ENCODE peak calls at places on chromosomes 6 and 20, in six cellular contexts. One of them, this sample, is unnamed.

GRCh38 chr6:168524644-168525043 is 83.7 kb downstream of the SMOC2 start:
- DNase-seq in left ventricle myocardium superior: peak; percentile 51
- DNase-seq in NCI-H2171: no peak
- DNase-seq in heart left ventricle: no peak
- DNase-seq in NCI-H82: no peak
- DNase-seq in mammary epithelial cell: no peak
- DNase-seq in this sample: no peak

GRCh38 chr6:6806793-6807518 is 218.4 kb downstream of the LY86 start:
- DNase-seq in mammary epithelial cell: no peak
- DNase-seq in NCI-H82: no peak
- DNase-seq in NCI-H2171: no peak
- DNase-seq in left ventricle myocardium superior: peak; percentile 65
- DNase-seq in heart left ventricle: peak; percentile 58
- DNase-seq in this sample: no peak

GRCh38 chr6:130178692-130179091 is 44.1 kb downstream of the SAMD3 start:
- DNase-seq in NCI-H82: no peak
- DNase-seq in mammary epithelial cell: peak; percentile 85
- DNase-seq in heart left ventricle: no peak
- DNase-seq in left ventricle myocardium superior: no peak
- DNase-seq in NCI-H2171: no peak
- DNase-seq in this sample: no peak

GRCh38 chr6:127879685-127880084 is 21.2 kb downstream of the THEMIS start:
- DNase-seq in mammary epithelial cell: no peak
- DNase-seq in NCI-H2171: no peak
- DNase-seq in NCI-H82: peak; percentile 51
- DNase-seq in left ventricle myocardium superior: peak; percentile 14
- DNase-seq in heart left ventricle: no peak
- DNase-seq in this sample: peak; percentile 67

GRCh38 chr20:9454781-9455180 is 59.6 kb upstream of the LAMP5 start:
- DNase-seq in mammary epithelial cell: no peak
- DNase-seq in heart left ventricle: no peak
- DNase-seq in left ventricle myocardium superior: no peak
- DNase-seq in NCI-H2171: no peak
- DNase-seq in NCI-H82: no peak
- DNase-seq in this sample: no peak

GRCh38 chr6:104558746-104559145 is 301.0 kb downstream of the HACE1 start:
- DNase-seq in NCI-H2171: no peak
- DNase-seq in heart left ventricle: no peak
- DNase-seq in mammary epithelial cell: no peak
- DNase-seq in left ventricle myocardium superior: no peak
- DNase-seq in NCI-H82: no peak
- DNase-seq in this sample: no peak

GRCh38 chr6:156827382-156827781 is 50.2 kb downstream of the ARID1B start:
- DNase-seq in NCI-H82: no peak
- DNase-seq in mammary epithelial cell: no peak
- DNase-seq in heart left ventricle: no peak
- DNase-seq in left ventricle myocardium superior: no peak
- DNase-seq in NCI-H2171: no peak
- DNase-seq in this sample: no peak

GRCh38 chr20:51487525-51488279 is 54.8 kb downstream of the NFATC2 start:
- DNase-seq in mammary epithelial cell: peak; percentile 94
- DNase-seq in NCI-H2171: no peak
- DNase-seq in heart left ventricle: no peak
- DNase-seq in NCI-H82: peak; percentile 29
- DNase-seq in left ventricle myocardium superior: no peak
- DNase-seq in this sample: no peak

GRCh38 chr20:9515761-9516657 is 1.6 kb downstream of the LAMP5 start:
- DNase-seq in NCI-H82: no peak
- DNase-seq in heart left ventricle: no peak
- DNase-seq in mammary epithelial cell: no peak
- DNase-seq in NCI-H2171: no peak
- DNase-seq in left ventricle myocardium superior: peak; percentile 45
- DNase-seq in this sample: no peak

GRCh38 chr6:163391983-163392382 is 22.5 kb upstream of the QKI start:
- DNase-seq in left ventricle myocardium superior: no peak
- DNase-seq in NCI-H2171: no peak
- DNase-seq in heart left ventricle: no peak
- DNase-seq in NCI-H82: no peak
- DNase-seq in mammary epithelial cell: peak; percentile 90
- DNase-seq in this sample: no peak

GRCh38 chr20:48919882-48920526 is 1.5 kb upstream of the ARFGEF2 start:
- DNase-seq in heart left ventricle: no peak
- DNase-seq in mammary epithelial cell: no peak
- DNase-seq in NCI-H2171: no peak
- DNase-seq in left ventricle myocardium superior: no peak
- DNase-seq in NCI-H82: peak; percentile 52
- DNase-seq in this sample: no peak

GRCh38 chr20:6691541-6691940 is 75.9 kb upstream of the BMP2 start:
- DNase-seq in left ventricle myocardium superior: no peak
- DNase-seq in mammary epithelial cell: no peak
- DNase-seq in heart left ventricle: no peak
- DNase-seq in NCI-H2171: no peak
- DNase-seq in NCI-H82: peak; percentile 64
- DNase-seq in this sample: no peak

GRCh38 chr6:55052846-55053245 is 121.5 kb upstream of the HCRTR2 start:
- DNase-seq in NCI-H82: no peak
- DNase-seq in mammary epithelial cell: no peak
- DNase-seq in heart left ventricle: no peak
- DNase-seq in NCI-H2171: no peak
- DNase-seq in left ventricle myocardium superior: no peak
- DNase-seq in this sample: no peak

GRCh38 chr20:51220293-51220706 is 197.4 kb upstream of the KCNG1 start:
- DNase-seq in mammary epithelial cell: no peak
- DNase-seq in heart left ventricle: peak; percentile 22
- DNase-seq in NCI-H82: peak; percentile 48
- DNase-seq in NCI-H2171: no peak
- DNase-seq in left ventricle myocardium superior: peak; percentile 46
- DNase-seq in this sample: peak; percentile 62

GRCh38 chr6:42598300-42598699 is 34.5 kb downstream of the UBR2 start:
- DNase-seq in NCI-H82: no peak
- DNase-seq in heart left ventricle: no peak
- DNase-seq in left ventricle myocardium superior: no peak
- DNase-seq in NCI-H2171: peak; percentile 4
- DNase-seq in mammary epithelial cell: no peak
- DNase-seq in this sample: no peak

GRCh38 chr6:157715766-157716171 is 107.3 kb upstream of the SNX9 start:
- DNase-seq in NCI-H82: no peak
- DNase-seq in heart left ventricle: peak; percentile 69
- DNase-seq in left ventricle myocardium superior: peak; percentile 78
- DNase-seq in mammary epithelial cell: peak; percentile 46
- DNase-seq in NCI-H2171: no peak
- DNase-seq in this sample: no peak

GRCh38 chr6:169139179-169139971 is 114.3 kb downstream of the THBS2 start:
- DNase-seq in NCI-H82: no peak
- DNase-seq in heart left ventricle: no peak
- DNase-seq in mammary epithelial cell: no peak
- DNase-seq in left ventricle myocardium superior: no peak
- DNase-seq in NCI-H2171: no peak
- DNase-seq in this sample: no peak

This sample was measured in activated CD8-positive, alpha-beta T cell treated with anti-CD3 and anti-CD28 coated beads, Interleukin-2, amount 10 ng/mL, durations not matched to agents 7 days and 5 days.